ENCODE peak calls at places on chromosome 18, in six cellular contexts. U is WTC11, J is K562, G is GM23338, S is H1, E is GM12878. Y is an unnamed sample.

GRCh38 chr18:74040459-74041332 is 106.9 kb downstream of the FBXO15 start:
- DNase-seq in S (no peak), G (peak; percentile 81), E (no peak), U (peak; percentile 83), J (peak; percentile 58), Y (peak; percentile 28)

GRCh38 chr18:76528477-76529432 is 33.7 kb upstream of the ZNF516 start:
- DNase-seq in G (peak; percentile 48), J (no peak), S (no peak), E (peak; percentile 13), U (no peak), Y (peak; percentile 50)

GRCh38 chr18:60892855-60893254 is 440.4 kb upstream of the CDH20 start:
- DNase-seq in U (no peak), E (no peak), J (no peak), G (no peak), S (no peak), Y (peak; percentile 45)

GRCh38 chr18:29556070-29556469 is 1379.1 kb upstream of the CDH2 start:
- DNase-seq in J (no peak), U (no peak), S (peak; percentile 9), E (no peak), G (peak; percentile 41), Y (no peak)

GRCh38 chr18:63980027-63980426 is 10.1 kb downstream of the SERPINB8 start:
- DNase-seq in E (no peak), U (no peak), S (no peak), G (no peak), J (no peak), Y (no peak)

GRCh38 chr18:8080092-8080491 is 513.0 kb downstream of the PTPRM start:
- DNase-seq in U (no peak), S (no peak), J (no peak), E (no peak), G (no peak), Y (no peak)

GRCh38 chr18:10252952-10253680 is 201.3 kb upstream of the APCDD1 start:
- DNase-seq in S (no peak), U (no peak), J (no peak), G (no peak), E (no peak), Y (no peak)

GRCh38 chr18:60585670-60586069 is 213.1 kb upstream of the MC4R start:
- DNase-seq in U (no peak), J (no peak), E (no peak), S (no peak), G (no peak), Y (no peak)

GRCh38 chr18:7492385-7492784 is 74.7 kb upstream of the PTPRM start:
- DNase-seq in G (no peak), S (no peak), J (no peak), E (no peak), U (no peak), Y (no peak)

GRCh38 chr18:51192026-51192425 is 5.5 kb downstream of the MEX3C start:
- DNase-seq in G (no peak), J (no peak), U (no peak), E (no peak), S (no peak), Y (no peak)

GRCh38 chr18:48949051-48949605 is 1.6 kb downstream of the SMAD7 start:
- DNase-seq in S (no peak), U (no peak), J (no peak), E (no peak), G (no peak), Y (no peak)

GRCh38 chr18:48534364-48534763 is 4.5 kb upstream of the CTIF start:
- DNase-seq in S (no peak), E (no peak), U (no peak), G (no peak), J (no peak), Y (no peak)

DNA sequence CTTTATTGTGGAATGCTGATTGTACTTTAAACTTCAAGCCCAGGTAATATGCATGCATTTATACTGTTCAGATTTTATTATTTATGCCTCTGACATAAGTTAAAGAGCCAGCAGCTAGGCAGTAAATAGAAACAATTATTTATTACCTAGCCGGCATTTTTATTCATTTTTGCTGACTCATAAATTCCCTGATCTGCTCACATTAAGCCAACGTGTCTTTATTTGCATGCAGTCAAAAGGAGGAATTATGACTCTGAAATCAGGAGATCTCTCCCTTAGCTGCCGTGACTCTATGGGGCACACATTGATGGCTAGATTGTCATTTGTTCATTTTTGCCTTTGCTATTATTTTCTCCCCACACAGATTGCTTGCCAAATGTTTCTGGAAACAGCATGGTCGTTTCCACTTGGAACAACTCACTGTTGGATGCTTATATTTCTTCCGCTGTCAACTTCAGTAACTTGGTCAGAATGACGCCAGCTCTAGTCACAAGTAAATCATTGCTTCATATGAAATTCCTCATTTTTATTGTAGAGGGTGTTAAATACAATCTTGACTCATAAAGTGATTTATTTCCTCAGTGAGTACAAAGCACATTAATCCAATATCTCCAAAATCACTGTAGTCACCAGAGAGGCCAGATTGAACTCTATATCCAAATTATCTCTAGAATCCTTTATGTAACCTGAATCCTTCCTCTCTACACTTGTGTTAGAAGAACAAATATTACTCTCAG is 15.9 kb upstream of the ZBTB14 start:
- DNase-seq in U (no peak), E (no peak), J (no peak), G (no peak), S (no peak), Y (no peak)
- TF ChIP-seq CREB1 in U (no peak), E (no peak), J (no peak), G (no peak), S (no peak), Y (no peak)

DNA sequence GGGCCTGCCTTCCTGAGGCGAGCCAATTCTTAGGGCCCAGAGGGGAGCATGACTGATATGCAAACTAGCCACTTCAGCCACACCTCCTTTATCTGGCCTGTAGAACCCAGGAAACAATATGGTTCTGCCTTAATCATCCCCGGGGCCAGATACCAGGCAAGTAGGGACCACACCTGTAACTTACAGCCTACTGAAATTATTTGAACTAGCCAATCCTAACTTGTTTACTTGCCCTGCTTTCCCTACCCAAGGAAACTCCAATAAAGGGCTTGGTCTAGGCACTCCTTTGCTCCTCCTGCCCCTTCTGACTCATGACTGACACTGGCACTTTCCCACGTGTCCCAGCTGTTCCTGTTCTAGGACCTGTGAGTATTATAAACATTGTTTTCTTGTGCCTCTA is 57.6 kb downstream of the MYOM1 start:
- DNase-seq in U (no peak), G (peak; percentile 22), J (no peak), E (no peak), S (no peak), Y (no peak)
- TF ChIP-seq CREB1 in U (no peak), G (no peak), J (no peak), E (no peak), S (no peak), Y (no peak)

GRCh38 chr18:2881088-2881487 is 34.3 kb downstream of the EMILIN2 start:
- DNase-seq in E (no peak), U (no peak), S (no peak), J (no peak), G (no peak), Y (no peak)
- TF ChIP-seq CREB1 in E (no peak), U (no peak), S (no peak), J (no peak), G (no peak), Y (no peak)

GRCh38 chr18:44715841-44716240 is 35.2 kb downstream of the SETBP1 start:
- DNase-seq in S (no peak), J (no peak), E (no peak), U (no peak), G (no peak), Y (no peak)
- TF ChIP-seq CREB1 in S (no peak), J (no peak), E (no peak), U (no peak), G (no peak), Y (no peak)

GRCh38 chr18:57078614-57079013 is 68.3 kb upstream of the BOD1L2 start:
- DNase-seq in S (no peak), E (no peak), U (no peak), G (no peak), J (no peak), Y (no peak)

GRCh38 chr18:57075716-57076400 is 71.0 kb upstream of the BOD1L2 start:
- DNase-seq in S (no peak), G (peak; percentile 35), J (no peak), U (no peak), E (no peak), Y (no peak)

GRCh38 chr18:57080479-57080878 is 66.4 kb upstream of the BOD1L2 start:
- DNase-seq in U (no peak), S (no peak), G (no peak), J (no peak), E (no peak), Y (no peak)

GRCh38 chr18:57077005-57077735 is 69.7 kb upstream of the BOD1L2 start:
- DNase-seq in E (no peak), S (no peak), U (no peak), J (no peak), G (no peak), Y (no peak)

DNA sequence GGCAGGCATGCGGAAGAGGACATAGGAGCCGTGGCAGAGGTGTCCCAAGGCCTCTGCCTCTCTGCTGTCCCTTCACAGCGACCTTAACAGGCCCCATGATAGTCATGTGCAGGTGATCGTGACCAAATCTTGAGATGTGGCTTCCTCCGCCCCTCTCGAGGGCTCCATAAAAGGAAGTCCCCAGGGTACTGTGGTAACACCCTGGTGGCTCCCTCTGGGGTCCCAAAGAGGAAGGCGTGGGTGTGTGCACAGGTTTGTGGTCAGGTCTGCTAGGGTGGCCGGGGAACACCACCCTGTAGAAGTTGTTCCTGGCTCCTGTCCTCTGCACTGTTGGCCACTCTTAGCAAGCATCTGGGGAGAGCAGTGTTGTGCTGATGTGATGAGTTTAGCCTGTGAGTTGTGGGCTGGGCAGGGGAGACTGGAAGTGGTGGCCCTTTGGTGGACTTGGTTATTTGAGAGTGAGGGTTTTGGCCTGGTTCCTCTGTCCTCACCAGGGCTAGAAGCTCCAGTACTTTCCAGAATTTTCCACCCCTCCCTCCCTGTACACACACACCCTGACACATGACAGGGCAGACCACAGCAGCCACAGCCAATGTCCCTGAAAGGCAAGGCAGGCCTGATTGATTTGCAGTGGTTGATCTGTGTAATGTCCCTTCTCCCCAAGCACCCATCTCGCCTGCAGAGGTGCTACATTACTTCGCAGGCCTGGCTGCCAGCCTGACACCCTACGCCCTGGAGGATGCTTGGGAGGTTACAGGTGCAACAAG is 68.9 kb upstream of the BOD1L2 start:
- DNase-seq in S (no peak), J (no peak), G (no peak), U (no peak), E (peak; percentile 93), Y (no peak)
- TF ChIP-seq CREB1 in S (no peak), J (no peak), G (no peak), U (no peak), E (peak; percentile 69), Y (no peak)

Y was measured in HepG2.